ENCODE peak calls at places on chromosomes 2 and 18, in four cellular contexts. Y is astrocyte; B is CD8-positive, alpha-beta T cell; V is mammary epithelial cell. D is an unnamed sample.
A peak's percentile ranks its signal among the peaks of the same experiment; 100 is the strongest.

GRCh38 chr2:74181739-74182138 is 3.1 kb upstream of the MOB1A start:
- DNase-seq in Y (no peak), B (no peak), V (no peak), D (no peak)

GRCh38 chr2:12538300-12538699 is 178.4 kb upstream of the TRIB2 start:
- DNase-seq in Y (peak; percentile 17), B (no peak), V (no peak), D (no peak)

GRCh38 chr2:108184421-108184820 is 55.3 kb upstream of the SULT1C3 start:
- DNase-seq in Y (no peak), B (no peak), V (no peak), D (no peak)

GRCh38 chr2:66389651-66390131 is 45.2 kb upstream of the MEIS1 start:
- DNase-seq in Y (peak; percentile 53), B (no peak), V (peak; percentile 11), D (peak; percentile 20)

GRCh38 chr2:241632478-241633325 is 4.3 kb downstream of the THAP4 start:
- DNase-seq in Y (no peak), B (no peak), V (no peak), D (no peak)

GRCh38 chr2:3313845-3314375 is 63.7 kb downstream of the EIPR1 start:
- DNase-seq in Y (no peak), B (no peak), V (no peak), D (no peak)

GRCh38 chr2:38856165-38856564 is 19.6 kb downstream of the DHX57 start:
- DNase-seq in Y (no peak), B (no peak), V (peak; percentile 79), D (no peak)

GRCh38 chr2:44598731-44599529 is 237.2 kb downstream of the CAMKMT start:
- DNase-seq in Y (no peak), B (no peak), V (peak; percentile 36), D (no peak)

GRCh38 chr2:60549250-60550150 is 4.0 kb downstream of the BCL11A start:
- DNase-seq in Y (no peak), B (no peak), V (peak; percentile 55), D (peak; percentile 89)

GRCh38 chr2:8611712-8612111 is 70.1 kb upstream of the ID2 start:
- DNase-seq in Y (no peak), B (no peak), V (no peak), D (no peak)

GRCh38 chr18:2978626-2979025 is 34.3 kb downstream of the LPIN2 start:
- DNase-seq in Y (peak; percentile 79), B (no peak), V (peak; percentile 50), D (peak; percentile 46)

GRCh38 chr2:102686479-102687439 is 67.4 kb downstream of the SLC9A2 start:
- DNase-seq in Y (no peak), B (no peak), V (no peak), D (no peak)

GRCh38 chr2:239407112-239407511 is 6.3 kb upstream of the HDAC4 start:
- DNase-seq in Y (no peak), B (no peak), V (no peak), D (no peak)

GRCh38 chr2:19350678-19351401 is 7.6 kb downstream of the OSR1 start:
- DNase-seq in Y (no peak), B (no peak), V (no peak), D (no peak)

GRCh38 chr2:19349911-19350677 is 8.3 kb downstream of the OSR1 start:
- DNase-seq in Y (peak; percentile 51), B (no peak), V (no peak), D (peak; percentile 93)

GRCh38 chr2:19346983-19347618 is 11.3 kb downstream of the OSR1 start:
- DNase-seq in Y (no peak), B (no peak), V (no peak), D (no peak)

GRCh38 chr2:19348692-19349091 is 9.7 kb downstream of the OSR1 start:
- DNase-seq in Y (no peak), B (no peak), V (no peak), D (peak; percentile 6)

GRCh38 chr2:19347619-19348562 is 10.5 kb downstream of the OSR1 start:
- DNase-seq in Y (peak; percentile 96), B (peak; percentile 97), V (peak; percentile 93), D (peak; percentile 100)
- H3K9me3 ChIP-seq in Y (no peaks in the 10 kb centered on the region), B (no peaks in the 10 kb centered on the region), V (no peaks in the 10 kb centered on the region), D (no peaks in the 10 kb centered on the region)

GRCh38 chr2:20506281-20506685 is 59.4 kb downstream of the RHOB start:
- DNase-seq in Y (peak; percentile 59), B (no peak), V (peak; percentile 42), D (no peak)
- TF ChIP-seq CTCF in Y (no peak), B (no peak), V (peak; percentile 32), D (no peak)

GRCh38 chr18:14768241-14768640 is 20.3 kb downstream of the ANKRD30B start:
- DNase-seq in Y (no peak), B (no peak), V (no peak), D (no peak)

GRCh38 chr18:14769381-14769780 is 21.4 kb downstream of the ANKRD30B start:
- DNase-seq in Y (no peak), B (no peak), V (no peak), D (no peak)

GRCh38 chr18:14767474-14767873 is 19.5 kb downstream of the ANKRD30B start:
- DNase-seq in Y (no peak), B (no peak), V (no peak), D (no peak)
- H3K9me3 ChIP-seq in Y (no peaks in the 10 kb centered on the region), B (no peaks in the 10 kb centered on the region), V (peaks cover 3% of the 10 kb centered on the region), D (no peaks in the 10 kb centered on the region)

GRCh38 chr18:43422483-43422882 is 145.2 kb upstream of the SYT4 start:
- DNase-seq in Y (peak; percentile 3), B (no peak), V (no peak), D (no peak)
- TF ChIP-seq CTCF in Y (peak; percentile 13), B (no peak), V (peak; percentile 50), D (no peak)

GRCh38 chr2:116456429-116456828 is 1358.1 kb upstream of the DDX18 start:
- DNase-seq in Y (no peak), B (no peak), V (no peak), D (no peak)
- H3K9me3 ChIP-seq in Y (no peaks in the 10 kb centered on the region), B (no peaks in the 10 kb centered on the region), V (peaks cover 18% of the 10 kb centered on the region), D (no peaks in the 10 kb centered on the region)

GRCh38 chr2:171789956-171790355 is 102.7 kb downstream of the DYNC1I2 start:
- DNase-seq in Y (no peak), B (no peak), V (no peak), D (no peak)

GRCh38 chr2:171785450-171785849 is 98.2 kb downstream of the DYNC1I2 start:
- DNase-seq in Y (no peak), B (no peak), V (no peak), D (no peak)

GRCh38 chr2:171788316-171788993 is 101.2 kb downstream of the DYNC1I2 start:
- DNase-seq in Y (no peak), B (no peak), V (no peak), D (no peak)

GRCh38 chr2:171792157-171792556 is 101.9 kb downstream of the SLC25A12 start:
- DNase-seq in Y (no peak), B (no peak), V (no peak), D (no peak)

GRCh38 chr2:171787333-171788072 is 100.2 kb downstream of the DYNC1I2 start:
- DNase-seq in Y (no peak), B (no peak), V (no peak), D (no peak)
- TF ChIP-seq CTCF in Y (no peak), B (no peak), V (no peak), D (no peak)